ENCODE peak calls at places on chromosomes 13 and 19, in ten cellular contexts. One of them, this sample, is unnamed.

GRCh38 chr13:76798037-76798436 is 88.2 kb downstream of the KCTD12 start:
- DNase-seq in fibroblast of lung: no peak
- DNase-seq in dorsolateral prefrontal cortex: no peak
- DNase-seq in AG04450: no peak
- DNase-seq in sciatic nerve: no peak
- DNase-seq in HCEC 1CT: no peak
- DNase-seq in stimulated activated CD4-positive, alpha-beta T cell treated with anti-CD3 and anti-CD28 coated beads, Interleukin-4, amount 100 ng/mL, for 24 hours: no peak
- DNase-seq in neural crest cell: no peak
- DNase-seq in PC-3: no peak
- DNase-seq in HuH-7.5: no peak
- DNase-seq in this sample: no peak

GRCh38 chr13:60230593-60230992 is 66.9 kb upstream of the DIAPH3 start:
- DNase-seq in fibroblast of lung: peak; percentile 83
- DNase-seq in dorsolateral prefrontal cortex: no peak
- DNase-seq in AG04450: no peak
- DNase-seq in sciatic nerve: no peak
- DNase-seq in HCEC 1CT: no peak
- DNase-seq in stimulated activated CD4-positive, alpha-beta T cell treated with anti-CD3 and anti-CD28 coated beads, Interleukin-4, amount 100 ng/mL, for 24 hours: no peak
- DNase-seq in neural crest cell: no peak
- DNase-seq in PC-3: no peak
- DNase-seq in HuH-7.5: no peak
- DNase-seq in this sample: no peak

GRCh38 chr13:96020155-96020575 is 33.0 kb downstream of the UGGT2 start:
- DNase-seq in fibroblast of lung: peak; percentile 64
- DNase-seq in dorsolateral prefrontal cortex: no peak
- DNase-seq in AG04450: peak; percentile 27
- DNase-seq in sciatic nerve: no peak
- DNase-seq in HCEC 1CT: peak; percentile 73
- DNase-seq in stimulated activated CD4-positive, alpha-beta T cell treated with anti-CD3 and anti-CD28 coated beads, Interleukin-4, amount 100 ng/mL, for 24 hours: no peak
- DNase-seq in neural crest cell: peak; percentile 7
- DNase-seq in PC-3: peak; percentile 69
- DNase-seq in HuH-7.5: peak; percentile 21
- DNase-seq in this sample: no peak

GRCh38 chr13:101576452-101576851 is 124.0 kb downstream of the ITGBL1 start:
- DNase-seq in fibroblast of lung: peak; percentile 61
- DNase-seq in dorsolateral prefrontal cortex: no peak
- DNase-seq in AG04450: peak; percentile 37
- DNase-seq in sciatic nerve: no peak
- DNase-seq in HCEC 1CT: peak; percentile 84
- DNase-seq in stimulated activated CD4-positive, alpha-beta T cell treated with anti-CD3 and anti-CD28 coated beads, Interleukin-4, amount 100 ng/mL, for 24 hours: no peak
- DNase-seq in neural crest cell: no peak
- DNase-seq in PC-3: peak; percentile 74
- DNase-seq in HuH-7.5: no peak
- DNase-seq in this sample: no peak

GRCh38 chr19:36833430-36833829 is 4.8 kb downstream of the ZNF790 start:
- DNase-seq in fibroblast of lung: no peak
- DNase-seq in dorsolateral prefrontal cortex: no peak
- DNase-seq in AG04450: no peak
- DNase-seq in sciatic nerve: no peak
- DNase-seq in HCEC 1CT: no peak
- DNase-seq in stimulated activated CD4-positive, alpha-beta T cell treated with anti-CD3 and anti-CD28 coated beads, Interleukin-4, amount 100 ng/mL, for 24 hours: no peak
- DNase-seq in neural crest cell: no peak
- DNase-seq in PC-3: no peak
- DNase-seq in HuH-7.5: no peak
- DNase-seq in this sample: no peak

GRCh38 chr13:100751826-100752225 is 77.2 kb upstream of the TMTC4 start:
- DNase-seq in fibroblast of lung: no peak
- DNase-seq in dorsolateral prefrontal cortex: no peak
- DNase-seq in AG04450: no peak
- DNase-seq in sciatic nerve: no peak
- DNase-seq in HCEC 1CT: no peak
- DNase-seq in stimulated activated CD4-positive, alpha-beta T cell treated with anti-CD3 and anti-CD28 coated beads, Interleukin-4, amount 100 ng/mL, for 24 hours: no peak
- DNase-seq in neural crest cell: no peak
- DNase-seq in PC-3: no peak
- DNase-seq in HuH-7.5: no peak
- DNase-seq in this sample: no peak

GRCh38 chr19:498591-498950 is 2.3 kb downstream of the MADCAM1 start:
- DNase-seq in fibroblast of lung: no peak
- DNase-seq in dorsolateral prefrontal cortex: no peak
- DNase-seq in AG04450: no peak
- DNase-seq in sciatic nerve: peak; percentile 35
- DNase-seq in HCEC 1CT: no peak
- DNase-seq in stimulated activated CD4-positive, alpha-beta T cell treated with anti-CD3 and anti-CD28 coated beads, Interleukin-4, amount 100 ng/mL, for 24 hours: no peak
- DNase-seq in neural crest cell: no peak
- DNase-seq in PC-3: no peak
- DNase-seq in HuH-7.5: no peak
- DNase-seq in this sample: no peak

GRCh38 chr19:11168568-11168967 is 13.0 kb upstream of the SPC24 start:
- DNase-seq in fibroblast of lung: peak; percentile 95
- DNase-seq in dorsolateral prefrontal cortex: no peak
- DNase-seq in AG04450: peak; percentile 69
- DNase-seq in sciatic nerve: no peak
- DNase-seq in HCEC 1CT: peak; percentile 98
- DNase-seq in stimulated activated CD4-positive, alpha-beta T cell treated with anti-CD3 and anti-CD28 coated beads, Interleukin-4, amount 100 ng/mL, for 24 hours: no peak
- DNase-seq in neural crest cell: no peak
- DNase-seq in PC-3: peak; percentile 99
- DNase-seq in HuH-7.5: no peak
- DNase-seq in this sample: no peak

GRCh38 chr13:113013878-113014751 is 45.1 kb downstream of the MCF2L start:
- DNase-seq in fibroblast of lung: no peak
- DNase-seq in dorsolateral prefrontal cortex: peak; percentile 62
- DNase-seq in AG04450: no peak
- DNase-seq in sciatic nerve: no peak
- DNase-seq in HCEC 1CT: no peak
- DNase-seq in stimulated activated CD4-positive, alpha-beta T cell treated with anti-CD3 and anti-CD28 coated beads, Interleukin-4, amount 100 ng/mL, for 24 hours: no peak
- DNase-seq in neural crest cell: no peak
- DNase-seq in PC-3: peak; percentile 50
- DNase-seq in HuH-7.5: no peak
- DNase-seq in this sample: no peak

GRCh38 chr19:11649941-11650340 is 52.7 kb downstream of the ZNF627 start:
- DNase-seq in fibroblast of lung: no peak
- DNase-seq in dorsolateral prefrontal cortex: no peak
- DNase-seq in AG04450: no peak
- DNase-seq in sciatic nerve: no peak
- DNase-seq in HCEC 1CT: no peak
- DNase-seq in stimulated activated CD4-positive, alpha-beta T cell treated with anti-CD3 and anti-CD28 coated beads, Interleukin-4, amount 100 ng/mL, for 24 hours: no peak
- DNase-seq in neural crest cell: no peak
- DNase-seq in PC-3: no peak
- DNase-seq in HuH-7.5: no peak
- DNase-seq in this sample: no peak

GRCh38 chr13:59982631-59983382 is 180.9 kb downstream of the DIAPH3 start:
- DNase-seq in fibroblast of lung: peak; percentile 55
- DNase-seq in dorsolateral prefrontal cortex: no peak
- DNase-seq in AG04450: no peak
- DNase-seq in sciatic nerve: no peak
- DNase-seq in HCEC 1CT: peak; percentile 45
- DNase-seq in stimulated activated CD4-positive, alpha-beta T cell treated with anti-CD3 and anti-CD28 coated beads, Interleukin-4, amount 100 ng/mL, for 24 hours: no peak
- DNase-seq in neural crest cell: no peak
- DNase-seq in PC-3: no peak
- DNase-seq in HuH-7.5: no peak
- DNase-seq in this sample: no peak

GRCh38 chr13:97953376-97953970 is at the start of gene IPO5:
- DNase-seq in fibroblast of lung: peak; percentile 94
- DNase-seq in dorsolateral prefrontal cortex: no peak
- DNase-seq in AG04450: no peak
- DNase-seq in sciatic nerve: no peak
- DNase-seq in HCEC 1CT: no peak
- DNase-seq in stimulated activated CD4-positive, alpha-beta T cell treated with anti-CD3 and anti-CD28 coated beads, Interleukin-4, amount 100 ng/mL, for 24 hours: no peak
- DNase-seq in neural crest cell: no peak
- DNase-seq in PC-3: no peak
- DNase-seq in HuH-7.5: no peak
- DNase-seq in this sample: no peak

GRCh38 chr19:492091-492531 is 4.2 kb upstream of the MADCAM1 start:
- DNase-seq in fibroblast of lung: no peak
- DNase-seq in dorsolateral prefrontal cortex: no peak
- DNase-seq in AG04450: no peak
- DNase-seq in sciatic nerve: peak; percentile 60
- DNase-seq in HCEC 1CT: no peak
- DNase-seq in stimulated activated CD4-positive, alpha-beta T cell treated with anti-CD3 and anti-CD28 coated beads, Interleukin-4, amount 100 ng/mL, for 24 hours: peak; percentile 26
- DNase-seq in neural crest cell: no peak
- DNase-seq in PC-3: peak; percentile 11
- DNase-seq in HuH-7.5: no peak
- DNase-seq in this sample: peak; percentile 45

GRCh38 chr19:48627211-48627864 is 8.0 kb downstream of the SPHK2 start:
- DNase-seq in fibroblast of lung: no peak
- DNase-seq in dorsolateral prefrontal cortex: no peak
- DNase-seq in AG04450: no peak
- DNase-seq in sciatic nerve: no peak
- DNase-seq in HCEC 1CT: no peak
- DNase-seq in stimulated activated CD4-positive, alpha-beta T cell treated with anti-CD3 and anti-CD28 coated beads, Interleukin-4, amount 100 ng/mL, for 24 hours: peak; percentile 33
- DNase-seq in neural crest cell: no peak
- DNase-seq in PC-3: no peak
- DNase-seq in HuH-7.5: peak; percentile 78
- DNase-seq in this sample: peak; percentile 50

GRCh38 chr13:114203536-114203935 is 24.5 kb downstream of the CFAP97D2 start:
- DNase-seq in fibroblast of lung: no peak
- DNase-seq in dorsolateral prefrontal cortex: no peak
- DNase-seq in AG04450: no peak
- DNase-seq in sciatic nerve: no peak
- DNase-seq in HCEC 1CT: no peak
- DNase-seq in stimulated activated CD4-positive, alpha-beta T cell treated with anti-CD3 and anti-CD28 coated beads, Interleukin-4, amount 100 ng/mL, for 24 hours: no peak
- DNase-seq in neural crest cell: no peak
- DNase-seq in PC-3: no peak
- DNase-seq in HuH-7.5: no peak
- DNase-seq in this sample: no peak

GRCh38 chr19:47671499-47671898 is 41.7 kb upstream of the EHD2 start:
- DNase-seq in fibroblast of lung: no peak
- DNase-seq in dorsolateral prefrontal cortex: no peak
- DNase-seq in AG04450: no peak
- DNase-seq in sciatic nerve: no peak
- DNase-seq in HCEC 1CT: no peak
- DNase-seq in stimulated activated CD4-positive, alpha-beta T cell treated with anti-CD3 and anti-CD28 coated beads, Interleukin-4, amount 100 ng/mL, for 24 hours: no peak
- DNase-seq in neural crest cell: no peak
- DNase-seq in PC-3: no peak
- DNase-seq in HuH-7.5: no peak
- DNase-seq in this sample: no peak

GRCh38 chr13:50248537-50249521 is 233.6 kb downstream of the KCNRG start:
- DNase-seq in fibroblast of lung: no peak
- DNase-seq in dorsolateral prefrontal cortex: no peak
- DNase-seq in AG04450: no peak
- DNase-seq in sciatic nerve: no peak
- DNase-seq in HCEC 1CT: no peak
- DNase-seq in stimulated activated CD4-positive, alpha-beta T cell treated with anti-CD3 and anti-CD28 coated beads, Interleukin-4, amount 100 ng/mL, for 24 hours: no peak
- DNase-seq in neural crest cell: no peak
- DNase-seq in PC-3: no peak
- DNase-seq in HuH-7.5: no peak
- DNase-seq in this sample: no peak

GRCh38 chr19:47081095-47081494 is 32.5 kb downstream of the ZC3H4 start:
- DNase-seq in fibroblast of lung: no peak
- DNase-seq in dorsolateral prefrontal cortex: no peak
- DNase-seq in AG04450: no peak
- DNase-seq in sciatic nerve: no peak
- DNase-seq in HCEC 1CT: no peak
- DNase-seq in stimulated activated CD4-positive, alpha-beta T cell treated with anti-CD3 and anti-CD28 coated beads, Interleukin-4, amount 100 ng/mL, for 24 hours: no peak
- DNase-seq in neural crest cell: no peak
- DNase-seq in PC-3: peak; percentile 12
- DNase-seq in HuH-7.5: no peak
- DNase-seq in this sample: no peak

GRCh38 chr19:51598159-51598915 is 27.3 kb downstream of the ZNF175 start:
- DNase-seq in fibroblast of lung: no peak
- DNase-seq in dorsolateral prefrontal cortex: no peak
- DNase-seq in AG04450: no peak
- DNase-seq in sciatic nerve: no peak
- DNase-seq in HCEC 1CT: no peak
- DNase-seq in stimulated activated CD4-positive, alpha-beta T cell treated with anti-CD3 and anti-CD28 coated beads, Interleukin-4, amount 100 ng/mL, for 24 hours: no peak
- DNase-seq in neural crest cell: no peak
- DNase-seq in PC-3: no peak
- DNase-seq in HuH-7.5: no peak
- DNase-seq in this sample: no peak

GRCh38 chr13:103288114-103288513 is 221.9 kb upstream of the SLC10A2 start:
- DNase-seq in fibroblast of lung: no peak
- DNase-seq in dorsolateral prefrontal cortex: no peak
- DNase-seq in AG04450: no peak
- DNase-seq in sciatic nerve: no peak
- DNase-seq in HCEC 1CT: no peak
- DNase-seq in stimulated activated CD4-positive, alpha-beta T cell treated with anti-CD3 and anti-CD28 coated beads, Interleukin-4, amount 100 ng/mL, for 24 hours: no peak
- DNase-seq in neural crest cell: no peak
- DNase-seq in PC-3: no peak
- DNase-seq in HuH-7.5: no peak
- DNase-seq in this sample: no peak

GRCh38 chr19:2391118-2391725 is 31.2 kb downstream of the TMPRSS9 start:
- DNase-seq in fibroblast of lung: peak; percentile 61
- DNase-seq in dorsolateral prefrontal cortex: no peak
- DNase-seq in AG04450: peak; percentile 33
- DNase-seq in sciatic nerve: no peak
- DNase-seq in HCEC 1CT: peak; percentile 58
- DNase-seq in stimulated activated CD4-positive, alpha-beta T cell treated with anti-CD3 and anti-CD28 coated beads, Interleukin-4, amount 100 ng/mL, for 24 hours: peak; percentile 47
- DNase-seq in neural crest cell: no peak
- DNase-seq in PC-3: peak; percentile 69
- DNase-seq in HuH-7.5: peak; percentile 53
- DNase-seq in this sample: peak; percentile 41

GRCh38 chr13:35468195-35468594 is 8.3 kb downstream of the MAB21L1 start:
- DNase-seq in fibroblast of lung: peak; percentile 48
- DNase-seq in dorsolateral prefrontal cortex: no peak
- DNase-seq in AG04450: no peak
- DNase-seq in sciatic nerve: no peak
- DNase-seq in HCEC 1CT: no peak
- DNase-seq in stimulated activated CD4-positive, alpha-beta T cell treated with anti-CD3 and anti-CD28 coated beads, Interleukin-4, amount 100 ng/mL, for 24 hours: no peak
- DNase-seq in neural crest cell: no peak
- DNase-seq in PC-3: no peak
- DNase-seq in HuH-7.5: no peak
- DNase-seq in this sample: no peak

GRCh38 chr19:35154535-35155406 is at the start of gene FXYD5:
- DNase-seq in fibroblast of lung: peak; percentile 81
- DNase-seq in dorsolateral prefrontal cortex: no peak
- DNase-seq in AG04450: peak; percentile 27
- DNase-seq in sciatic nerve: peak; percentile 77
- DNase-seq in HCEC 1CT: peak; percentile 73
- DNase-seq in stimulated activated CD4-positive, alpha-beta T cell treated with anti-CD3 and anti-CD28 coated beads, Interleukin-4, amount 100 ng/mL, for 24 hours: peak; percentile 89
- DNase-seq in neural crest cell: no peak
- DNase-seq in PC-3: peak; percentile 70
- DNase-seq in HuH-7.5: no peak
- DNase-seq in this sample: peak; percentile 76

GRCh38 chr19:57947088-57947418 is 453 bp downstream of the ZNF256 start:
- DNase-seq in fibroblast of lung: no peak
- DNase-seq in dorsolateral prefrontal cortex: no peak
- DNase-seq in AG04450: no peak
- DNase-seq in sciatic nerve: no peak
- DNase-seq in HCEC 1CT: no peak
- DNase-seq in stimulated activated CD4-positive, alpha-beta T cell treated with anti-CD3 and anti-CD28 coated beads, Interleukin-4, amount 100 ng/mL, for 24 hours: no peak
- DNase-seq in neural crest cell: no peak
- DNase-seq in PC-3: no peak
- DNase-seq in HuH-7.5: no peak
- DNase-seq in this sample: no peak

GRCh38 chr13:99969934-99970760 is 1.4 kb downstream of the ZIC5 start:
- DNase-seq in fibroblast of lung: peak; percentile 30
- DNase-seq in dorsolateral prefrontal cortex: no peak
- DNase-seq in AG04450: no peak
- DNase-seq in sciatic nerve: peak; percentile 55
- DNase-seq in HCEC 1CT: no peak
- DNase-seq in stimulated activated CD4-positive, alpha-beta T cell treated with anti-CD3 and anti-CD28 coated beads, Interleukin-4, amount 100 ng/mL, for 24 hours: peak; percentile 43
- DNase-seq in neural crest cell: no peak
- DNase-seq in PC-3: no peak
- DNase-seq in HuH-7.5: peak; percentile 83
- DNase-seq in this sample: peak; percentile 41

GRCh38 chr19:2278504-2279158 is 3.3 kb downstream of the PEAK3 start:
- DNase-seq in fibroblast of lung: no peak
- DNase-seq in dorsolateral prefrontal cortex: no peak
- DNase-seq in AG04450: no peak
- DNase-seq in sciatic nerve: no peak
- DNase-seq in HCEC 1CT: no peak
- DNase-seq in stimulated activated CD4-positive, alpha-beta T cell treated with anti-CD3 and anti-CD28 coated beads, Interleukin-4, amount 100 ng/mL, for 24 hours: no peak
- DNase-seq in neural crest cell: no peak
- DNase-seq in PC-3: no peak
- DNase-seq in HuH-7.5: no peak
- DNase-seq in this sample: no peak

GRCh38 chr13:64075543-64076271 is 2660.1 kb upstream of the PCDH20 start:
- DNase-seq in fibroblast of lung: no peak
- DNase-seq in dorsolateral prefrontal cortex: no peak
- DNase-seq in AG04450: no peak
- DNase-seq in sciatic nerve: no peak
- DNase-seq in HCEC 1CT: no peak
- DNase-seq in stimulated activated CD4-positive, alpha-beta T cell treated with anti-CD3 and anti-CD28 coated beads, Interleukin-4, amount 100 ng/mL, for 24 hours: no peak
- DNase-seq in neural crest cell: no peak
- DNase-seq in PC-3: no peak
- DNase-seq in HuH-7.5: no peak
- DNase-seq in this sample: no peak

GRCh38 chr13:27203186-27203585 is 31.6 kb upstream of the USP12 start:
- DNase-seq in fibroblast of lung: no peak
- DNase-seq in dorsolateral prefrontal cortex: no peak
- DNase-seq in AG04450: no peak
- DNase-seq in sciatic nerve: no peak
- DNase-seq in HCEC 1CT: no peak
- DNase-seq in stimulated activated CD4-positive, alpha-beta T cell treated with anti-CD3 and anti-CD28 coated beads, Interleukin-4, amount 100 ng/mL, for 24 hours: no peak
- DNase-seq in neural crest cell: no peak
- DNase-seq in PC-3: no peak
- DNase-seq in HuH-7.5: no peak
- DNase-seq in this sample: no peak